ENCODE peak calls at places on chromosomes 5 and 9, in four cellular contexts. M is heart right ventricle, Y is tibial artery, U is GM12878. T is an unnamed sample.

GRCh38 chr5:42950091-42950465 is 90.0 kb downstream of the ANXA2R start:
- DNase-seq in Y (no peak), U (no peak), M (no peak), T (no peak)

GRCh38 chr5:171386861-171387254 is 791 bp upstream of the NPM1 start:
- DNase-seq in U (no peak), Y (no peak), M (no peak), T (peak)

GRCh38 chr5:37792976-37793328 is 46.9 kb downstream of the GDNF start:
- DNase-seq in M (no peak), Y (no peak), U (no peak), T (no peak)

GRCh38 chr9:125541840-125542243 is 165.2 kb downstream of the MAPKAP1 start:
- DNase-seq in M (peak), U (no peak), Y (no peak), T (no peak)

GRCh38 chr5:115758356-115758755 is 58.1 kb downstream of the CDO1 start:
- DNase-seq in Y (no peak), U (peak), M (no peak), T (no peak)

GRCh38 chr5:6158974-6159863 is 219.1 kb downstream of the MED10 start:
- DNase-seq in U (no peak), M (no peak), Y (no peak), T (no peak)

GRCh38 chr5:173963867-173964429 is 25.0 kb upstream of the C5orf47 start:
- DNase-seq in U (no peak), M (no peak), Y (no peak), T (no peak)

GRCh38 chr5:133742370-133743036 is 130.2 kb upstream of the FSTL4 start:
- DNase-seq in Y (no peak), M (no peak), U (peak), T (no peak)

GRCh38 chr9:138049779-138050471 is 172.3 kb downstream of the CACNA1B start:
- DNase-seq in M (no peak), Y (no peak), U (no peak), T (no peak)

GRCh38 chr5:77494935-77495334 is 2.8 kb upstream of the WDR41 start:
- DNase-seq in U (no peak), M (no peak), Y (no peak), T (no peak)

GRCh38 chr5:77491783-77492652 is at the start of gene WDR41:
- DNase-seq in M (peak), U (peak), Y (peak), T (peak)

DNA sequence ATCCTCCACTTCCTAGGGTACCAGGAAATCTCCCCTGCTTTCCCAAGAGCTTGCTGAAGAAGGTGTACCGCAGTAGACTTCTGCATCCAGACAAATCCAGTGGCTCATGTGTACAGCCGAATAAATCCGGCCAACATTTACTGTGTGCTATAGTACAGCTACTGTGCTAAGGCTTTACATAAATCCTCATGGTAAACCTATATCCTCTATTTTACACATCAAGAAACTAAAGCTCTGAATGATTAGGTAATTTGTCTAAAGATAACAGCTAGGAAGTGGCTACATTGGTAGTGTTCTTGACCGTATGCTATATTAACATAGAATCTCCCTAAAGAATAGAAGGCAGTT is 511 bp upstream of the WDR41 start:
- DNase-seq in U (no peak), Y (no peak), M (no peak), T (no peak)
- TF ChIP-seq CTCF in U (no peak), Y (no peak), M (peak), T (no peak)

DNA sequence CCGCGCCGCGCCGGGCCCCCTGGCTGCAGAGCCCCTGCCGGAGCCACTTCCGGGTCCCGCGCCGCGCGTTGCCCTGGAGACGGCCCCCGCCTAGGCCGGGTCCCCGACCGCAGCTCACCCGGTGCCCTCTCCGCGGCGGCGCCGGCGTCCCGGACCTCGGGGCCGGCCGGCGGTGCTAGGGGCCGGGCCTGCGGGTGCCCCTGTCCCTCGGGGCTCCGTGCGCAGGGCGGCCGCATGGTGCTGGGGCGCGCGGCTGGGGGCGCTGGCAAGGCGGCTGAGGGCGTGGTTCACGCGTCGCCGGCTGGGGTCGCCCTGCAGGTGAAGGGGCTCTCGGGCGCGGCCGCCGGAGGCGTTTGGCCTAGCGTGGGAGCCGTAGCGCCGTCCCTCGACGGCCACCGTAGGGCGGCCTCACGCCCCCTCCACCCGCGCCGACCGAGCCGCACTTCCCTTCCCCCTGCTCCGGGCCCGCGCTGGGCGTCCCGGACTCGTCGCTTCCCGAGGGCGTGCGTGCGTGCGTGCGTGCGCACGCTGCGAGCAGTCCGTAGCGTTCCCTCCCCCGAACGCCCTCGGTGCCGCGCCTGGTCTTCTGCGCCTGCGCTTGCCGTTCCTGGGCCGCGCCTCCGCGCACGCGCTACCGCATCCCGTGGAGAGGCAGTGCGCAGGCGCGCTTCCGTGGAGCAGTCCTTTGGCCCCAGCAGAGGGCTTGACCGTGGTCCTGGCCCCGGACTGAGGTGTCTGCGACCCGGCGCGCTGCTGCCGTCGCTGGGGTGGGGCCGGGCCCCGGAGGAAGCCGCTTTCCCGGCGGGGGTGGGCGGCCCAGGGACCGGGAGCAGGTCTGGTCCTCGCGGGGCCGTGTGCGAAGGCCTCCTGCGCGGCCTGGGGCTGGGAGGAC is at the start of gene TMEM250:
- DNase-seq in U (peak), M (peak), Y (peak), T (peak)
- TF ChIP-seq CTCF in U (peak), M (no peak), Y (peak), T (peak)

GRCh38 chr9:135517407-135517822 is 3.8 kb upstream of the LCN1 start:
- DNase-seq in Y (no peak), U (no peak), M (no peak), T (no peak)
- TF ChIP-seq CTCF in Y (no peak), U (no peak), M (no peak), T (no peak)

DNA sequence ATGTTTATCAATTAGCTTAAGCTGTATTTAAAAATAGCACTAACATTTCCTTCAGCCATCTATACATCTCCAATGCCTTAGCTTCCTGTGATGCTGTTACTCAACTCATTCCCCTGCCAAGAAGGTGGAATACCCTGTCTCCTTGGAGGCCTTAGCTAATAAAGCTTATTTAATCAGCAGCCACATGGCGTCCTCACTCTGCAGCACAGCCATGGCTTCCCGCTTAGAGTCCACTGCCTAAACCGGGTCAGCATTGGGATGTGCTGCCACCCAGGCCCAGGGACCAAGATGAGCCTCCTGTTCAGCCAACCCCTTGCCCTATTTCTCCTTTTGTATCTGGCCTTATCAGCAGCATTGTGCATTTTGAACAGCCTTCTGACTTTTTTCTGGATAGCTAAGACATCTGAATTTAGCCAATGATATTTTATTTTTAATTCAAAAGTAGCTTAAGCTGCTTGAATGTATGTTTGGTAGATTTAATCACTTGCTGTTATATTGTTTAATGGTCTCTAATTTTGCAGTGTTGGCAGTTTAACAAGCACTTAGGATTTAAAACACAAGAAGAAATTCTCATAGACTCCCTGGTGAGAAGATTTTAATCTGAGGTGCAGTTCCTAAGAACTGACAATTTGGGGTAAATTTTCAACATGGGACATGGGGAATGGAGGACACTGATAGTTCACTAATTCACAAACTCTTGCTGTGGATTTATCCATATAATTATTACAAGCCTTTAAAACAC is 113.0 kb downstream of the RPS23 start:
- DNase-seq in Y (no peak), M (no peak), U (no peak), T (no peak)
- TF ChIP-seq CTCF in Y (no peak), M (no peak), U (no peak), T (no peak)

GRCh38 chr5:142587354-142587965 is 98.4 kb downstream of the FGF1 start:
- DNase-seq in Y (no peak), U (no peak), M (peak), T (no peak)
- TF ChIP-seq CTCF in Y (peak), U (peak), M (peak), T (peak)

GRCh38 chr5:141392429-141393198 is at the start of gene PCDHGA8:
- DNase-seq in Y (no peak), U (no peak), M (no peak), T (no peak)
- TF ChIP-seq CTCF in Y (no peak), U (no peak), M (peak), T (no peak)

DNA sequence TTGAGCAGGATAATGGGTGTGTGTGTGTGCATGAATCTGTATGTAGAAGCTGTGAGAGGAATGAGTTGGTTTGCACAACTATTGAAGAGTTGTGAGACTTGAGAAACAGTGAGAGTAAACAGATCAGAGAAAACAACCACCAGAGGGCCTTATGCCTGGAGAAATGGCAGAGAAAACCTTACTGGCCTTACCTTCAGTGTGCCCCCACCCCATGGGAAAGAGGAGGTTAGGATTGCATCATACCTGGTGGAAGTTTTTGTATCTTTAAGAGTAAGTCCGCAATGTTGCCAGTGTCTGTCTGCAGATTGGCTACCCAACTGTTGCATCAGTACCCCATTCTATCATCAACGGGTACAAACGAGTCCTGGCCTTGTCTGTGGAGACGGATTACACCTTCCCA is 1909.4 kb upstream of the WWC1 start:
- DNase-seq in U (no peak), M (no peak), Y (no peak), T (no peak)
- TF ChIP-seq CTCF in U (no peak), M (no peak), Y (no peak), T (no peak)

DNA sequence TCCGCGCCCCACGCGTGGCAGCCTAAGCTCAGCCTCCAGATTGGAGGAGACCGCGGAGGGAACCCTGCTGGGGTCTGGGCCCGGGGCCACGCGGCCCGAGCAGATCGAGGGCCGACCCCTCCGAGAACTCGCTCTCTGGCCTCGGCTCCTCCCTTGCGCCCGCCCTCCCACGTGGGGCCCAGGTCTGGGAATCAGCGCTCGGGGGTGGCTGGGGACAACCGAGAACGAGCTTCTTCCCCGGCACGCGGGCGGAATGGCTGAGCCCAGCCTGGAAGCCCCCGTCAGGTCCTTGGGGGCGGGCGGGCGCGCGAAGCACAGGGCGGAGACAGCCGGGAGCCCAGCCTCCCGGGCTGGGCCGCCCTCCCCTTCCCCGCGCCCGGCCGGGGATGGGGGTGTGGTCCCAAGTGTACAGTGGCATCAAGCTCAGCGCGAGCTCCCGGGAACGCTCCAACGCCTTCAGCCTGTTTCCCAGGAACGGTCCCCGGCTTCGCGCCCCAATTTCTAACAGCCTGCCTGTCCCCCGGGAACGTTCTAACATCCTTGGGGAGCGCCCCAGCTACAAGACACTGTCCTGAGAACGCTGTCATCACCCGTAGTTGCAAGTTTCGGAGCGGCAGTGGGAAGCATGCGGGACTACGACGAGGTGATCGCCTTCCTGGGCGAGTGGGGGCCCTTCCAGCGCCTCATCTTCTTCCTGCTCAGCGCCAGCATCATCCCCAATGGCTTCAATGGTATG is at the start of gene SLC22A4:
- DNase-seq in M (peak), U (no peak), Y (peak), T (peak)
- TF ChIP-seq CTCF in M (no peak), U (no peak), Y (no peak), T (no peak)

T was measured in GM13977.